ENCODE peak calls at places on chromosome 18, in four cellular contexts. Z is tibial nerve, M is PC-3, V is left lung. O is an unnamed sample.

GRCh38 chr18:50135903-50136302 is 59.0 kb downstream of the MYO5B start:
- DNase-seq in Z (no peak), M (no peak), V (no peak), O (no peak)

GRCh38 chr18:6807504-6808257 is 78.2 kb downstream of the ARHGAP28 start:
- DNase-seq in Z (no peak), M (peak), V (no peak), O (no peak)

GRCh38 chr18:59597049-59597448 is 100.2 kb downstream of the CCBE1 start:
- DNase-seq in Z (no peak), M (no peak), V (no peak), O (no peak)

GRCh38 chr18:34787931-34788532 is 77.9 kb downstream of the DTNA start:
- DNase-seq in Z (no peak), M (peak), V (no peak), O (no peak)

GRCh38 chr18:6940451-6940970 is 177.1 kb downstream of the LAMA1 start:
- DNase-seq in Z (no peak), M (no peak), V (no peak), O (no peak)

GRCh38 chr18:43789234-43790000 is 512.1 kb upstream of the SYT4 start:
- DNase-seq in Z (no peak), M (no peak), V (no peak), O (no peak)

GRCh38 chr18:40670991-40671390 is 1284.0 kb upstream of the PIK3C3 start:
- DNase-seq in Z (no peak), M (no peak), V (no peak), O (no peak)

GRCh38 chr18:46764586-46764985 is 7.7 kb upstream of the ST8SIA5 start:
- DNase-seq in Z (no peak), M (no peak), V (no peak), O (no peak)

GRCh38 chr18:55491606-55492005 is 96.4 kb downstream of the TCF4 start:
- DNase-seq in Z (no peak), M (no peak), V (no peak), O (no peak)

DNA sequence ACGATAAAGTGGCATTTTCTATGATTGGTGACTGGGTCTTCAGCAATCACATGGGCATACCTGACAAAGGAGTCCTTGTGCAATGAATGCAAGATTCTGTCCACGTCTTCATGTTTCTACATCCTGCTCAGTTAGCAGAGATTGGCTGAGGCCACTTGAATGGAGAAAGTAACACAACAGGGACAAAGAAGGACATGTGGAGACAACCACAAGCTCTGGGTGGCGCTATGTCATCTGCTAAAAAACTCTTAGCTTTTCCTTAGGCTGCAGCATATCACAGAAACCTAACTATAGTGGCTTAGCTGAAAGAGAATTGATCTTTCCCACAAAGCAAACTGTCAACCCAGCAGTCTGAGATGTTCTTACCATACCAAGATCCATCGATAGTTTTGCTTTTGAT is 1109.7 kb downstream of the SOCS6 start:
- DNase-seq in Z (no peak), M (peak), V (no peak), O (no peak)
- TF ChIP-seq CTCF in Z (peak), M (peak), V (no peak), O (no peak)

DNA sequence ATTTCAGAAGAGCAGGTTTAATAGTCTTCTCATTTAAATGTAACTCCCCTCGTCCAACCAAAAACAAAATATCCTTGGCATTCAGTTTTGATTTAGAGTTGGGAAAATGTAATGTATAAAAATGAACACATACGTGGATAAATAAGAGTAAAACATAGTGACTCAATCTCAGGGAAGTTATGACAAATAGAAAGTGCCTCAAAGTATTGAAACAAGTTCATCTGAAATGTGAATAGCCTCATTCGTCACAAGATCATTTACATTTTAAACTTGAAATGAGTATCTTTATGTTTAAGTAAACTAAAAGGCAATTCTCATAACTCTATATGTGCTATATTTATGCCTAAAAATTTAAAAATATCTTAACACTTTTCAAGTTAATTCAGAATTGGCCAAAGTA is 122.2 kb upstream of the SMAD7 start:
- DNase-seq in Z (no peak), M (no peak), V (no peak), O (no peak)
- H3K4me3 ChIP-seq in Z (no peak), M (no peak), V (no peak), O (no peak)

GRCh38 chr18:48573632-48574293 is 34.9 kb downstream of the CTIF start:
- DNase-seq in Z (no peak), M (no peak), V (no peak), O (no peak)

GRCh38 chr18:48570313-48570712 is 31.5 kb downstream of the CTIF start:
- DNase-seq in Z (no peak), M (no peak), V (no peak), O (no peak)

GRCh38 chr18:48571619-48572384 is 33.0 kb downstream of the CTIF start:
- DNase-seq in Z (no peak), M (no peak), V (no peak), O (no peak)

GRCh38 chr18:48574667-48575300 is 36.0 kb downstream of the CTIF start:
- DNase-seq in Z (no peak), M (no peak), V (no peak), O (no peak)

GRCh38 chr18:48572402-48573126 is 33.7 kb downstream of the CTIF start:
- DNase-seq in Z (no peak), M (no peak), V (no peak), O (no peak)
- H3K27ac ChIP-seq in Z (no peak), M (no peak), V (no peak), O (no peak)

DNA sequence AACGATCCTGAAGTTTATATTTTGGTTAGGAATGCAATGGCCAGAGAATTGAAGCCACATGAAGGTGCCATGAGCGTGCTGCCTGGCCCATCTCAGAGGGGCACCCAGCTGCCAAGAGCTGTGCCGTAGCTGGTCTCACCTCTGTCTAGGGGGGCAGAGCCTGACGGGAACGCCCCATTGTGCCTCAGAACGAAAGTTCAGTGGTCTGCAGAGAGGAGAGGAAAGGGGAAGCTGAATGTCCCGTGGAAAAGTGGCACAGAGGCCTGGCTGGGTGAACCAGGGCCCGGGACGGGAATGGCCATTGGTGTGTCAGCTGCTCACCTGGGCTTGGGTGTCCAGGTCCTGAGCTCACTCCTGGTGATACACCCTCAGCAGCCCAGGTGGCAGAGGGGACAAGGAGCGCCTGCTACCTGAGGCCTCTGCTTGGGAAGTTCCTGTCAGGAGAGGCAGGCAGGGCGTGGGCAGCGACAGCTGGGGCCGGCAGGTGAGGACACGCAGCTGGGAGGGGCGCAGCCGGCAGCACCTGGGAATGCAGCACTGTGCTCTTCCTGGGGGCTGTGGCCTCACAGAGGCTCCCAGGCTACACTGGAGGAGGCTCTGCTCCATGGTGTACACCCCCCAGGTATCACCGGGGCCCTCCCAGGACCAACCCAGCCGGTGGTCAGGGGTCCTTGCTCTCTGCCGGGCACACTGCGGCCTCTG is 67.3 kb downstream of the PARD6G start:
- DNase-seq in Z (no peak), M (no peak), V (no peak), O (no peak)
- TF ChIP-seq CTCF in Z (no peak), M (no peak), V (no peak), O (no peak)

DNA sequence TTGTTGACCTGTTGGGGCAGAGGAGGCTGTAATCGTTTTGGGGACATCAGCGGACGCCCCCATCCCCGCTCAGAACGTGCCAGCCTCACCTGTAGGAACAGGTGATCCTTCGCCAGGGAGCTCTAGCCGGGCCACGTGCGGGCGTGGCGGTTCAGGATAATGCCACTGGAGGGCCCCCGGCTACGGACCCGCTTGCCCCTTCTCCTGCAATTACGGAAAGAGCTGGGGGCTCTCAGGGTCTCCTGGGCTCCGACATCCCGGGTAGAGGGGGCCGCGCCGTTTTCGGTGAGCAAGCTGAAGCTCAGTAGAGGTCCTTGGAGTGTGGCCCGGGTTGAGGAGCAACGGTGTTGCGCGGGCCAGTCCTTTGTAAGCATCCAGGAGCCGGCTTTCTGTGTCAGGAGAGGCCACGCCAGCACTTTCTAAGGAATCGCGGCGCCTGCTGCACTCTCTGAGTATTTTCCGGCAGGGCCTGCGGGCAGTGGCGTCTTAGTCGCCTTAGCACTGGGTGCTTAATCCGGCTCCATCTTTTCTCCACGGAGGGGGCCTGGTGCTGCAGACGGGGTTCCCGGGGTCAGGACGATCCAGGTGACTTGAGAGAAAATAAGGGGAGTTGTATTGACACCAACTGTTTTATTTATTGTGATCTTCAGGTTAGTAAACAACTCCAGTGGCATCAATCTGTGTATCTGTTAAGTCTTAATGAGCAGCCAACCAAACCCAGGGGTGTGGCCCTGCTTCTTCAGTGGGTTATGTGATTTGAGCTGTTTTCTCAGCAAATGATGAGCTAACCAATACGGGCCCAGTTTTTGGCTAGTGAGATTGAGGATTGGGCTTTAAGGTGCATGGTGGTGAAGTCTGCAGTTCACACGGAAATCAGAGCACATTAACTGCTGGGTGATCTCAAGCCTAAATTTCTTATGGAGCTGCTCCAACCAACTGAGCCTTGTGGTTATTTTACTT is 1.9 kb downstream of the MTCL1 start:
- DNase-seq in Z (no peak), M (peak), V (peak), O (peak)
- H3K4me3 ChIP-seq in Z (peak), M (peak), V (peak), O (peak)

DNA sequence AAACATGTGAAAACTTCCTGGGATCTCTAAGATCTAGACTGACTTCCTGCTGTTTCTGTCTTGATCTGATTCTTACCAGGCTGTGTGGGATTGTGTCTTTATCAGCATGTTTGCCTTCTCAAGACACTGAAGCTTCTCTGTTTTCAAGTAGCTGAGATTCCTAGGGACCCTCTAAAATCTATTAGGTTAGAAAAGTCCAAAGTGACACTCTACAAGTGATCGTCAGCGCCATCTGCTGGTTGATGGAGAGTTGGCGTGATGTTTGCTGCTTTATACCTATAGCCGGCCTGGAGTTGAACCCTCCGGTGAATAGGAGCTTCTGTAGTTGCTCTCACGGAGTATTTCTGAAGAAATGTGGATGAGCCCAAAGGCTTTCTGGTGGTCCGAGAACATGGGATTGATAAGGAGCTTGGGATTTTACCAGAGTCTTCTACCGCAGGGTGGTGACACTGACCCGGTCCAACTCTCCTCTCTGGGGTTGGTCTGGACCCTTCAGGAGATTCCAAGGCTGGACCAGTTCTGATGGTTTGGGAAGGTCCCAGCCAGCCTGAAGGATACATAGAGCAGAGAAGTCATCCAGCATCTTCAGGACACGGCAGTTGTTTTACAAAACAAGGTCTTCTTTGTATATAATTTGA is 96.0 kb upstream of the TTC39C start:
- DNase-seq in Z (peak), M (peak), V (peak), O (peak)
- H3K27ac ChIP-seq in Z (no peak), M (no peak), V (no peak), O (no peak)

GRCh38 chr18:45733535-45733934 is 9.6 kb downstream of the SLC14A1 start:
- DNase-seq in Z (no peak), M (no peak), V (no peak), O (no peak)
- TF ChIP-seq CTCF in Z (no peak), M (no peak), V (no peak), O (no peak)

DNA sequence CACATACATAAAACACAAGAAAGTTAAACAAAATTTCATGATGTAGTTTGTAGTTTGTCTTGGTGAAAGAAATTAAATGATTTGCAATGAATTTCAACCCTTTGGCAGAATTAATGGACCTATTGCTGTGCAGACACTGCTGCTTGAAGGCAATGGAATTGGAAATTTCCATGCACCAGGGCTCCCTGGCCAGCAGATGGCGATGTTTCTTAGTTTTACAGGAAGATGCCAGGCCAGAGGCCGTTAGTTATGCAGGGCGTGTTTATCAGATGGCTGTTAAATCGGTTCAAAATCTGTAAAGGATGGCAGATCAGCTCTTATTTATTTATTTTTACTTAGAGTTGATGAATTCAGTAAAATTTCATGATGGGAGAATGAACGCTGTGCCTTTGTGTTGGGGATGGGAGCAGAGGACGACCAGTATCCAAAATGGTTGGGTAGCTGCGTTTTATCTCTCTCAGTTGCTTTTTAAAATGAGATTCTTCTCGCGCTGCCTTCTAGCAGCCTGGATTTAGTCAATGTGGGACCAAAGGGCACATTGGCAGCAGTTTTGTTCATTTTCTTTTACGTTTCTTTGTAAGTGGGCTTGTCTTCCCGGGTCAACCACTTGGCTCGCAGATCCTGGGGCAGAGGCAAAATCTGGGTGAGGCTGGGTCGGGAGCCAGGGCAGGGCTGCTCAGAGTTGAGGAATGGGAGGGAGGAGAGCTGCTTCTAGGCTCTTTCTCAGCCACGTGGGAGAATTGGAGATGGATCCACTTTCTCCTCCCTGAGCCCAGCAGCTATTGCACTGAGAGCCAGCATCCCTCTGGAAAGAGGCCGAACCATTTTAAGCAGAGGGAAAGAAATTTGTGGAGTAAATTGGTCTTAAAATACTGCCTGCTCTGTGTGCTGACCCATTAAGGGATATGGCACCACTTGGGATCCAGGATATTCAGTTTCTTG is 344.0 kb downstream of the PIK3C3 start:
- DNase-seq in Z (peak), M (peak), V (peak), O (peak)
- H3K4me3 ChIP-seq in Z (peak), M (no peak), V (no peak), O (peak)

DNA sequence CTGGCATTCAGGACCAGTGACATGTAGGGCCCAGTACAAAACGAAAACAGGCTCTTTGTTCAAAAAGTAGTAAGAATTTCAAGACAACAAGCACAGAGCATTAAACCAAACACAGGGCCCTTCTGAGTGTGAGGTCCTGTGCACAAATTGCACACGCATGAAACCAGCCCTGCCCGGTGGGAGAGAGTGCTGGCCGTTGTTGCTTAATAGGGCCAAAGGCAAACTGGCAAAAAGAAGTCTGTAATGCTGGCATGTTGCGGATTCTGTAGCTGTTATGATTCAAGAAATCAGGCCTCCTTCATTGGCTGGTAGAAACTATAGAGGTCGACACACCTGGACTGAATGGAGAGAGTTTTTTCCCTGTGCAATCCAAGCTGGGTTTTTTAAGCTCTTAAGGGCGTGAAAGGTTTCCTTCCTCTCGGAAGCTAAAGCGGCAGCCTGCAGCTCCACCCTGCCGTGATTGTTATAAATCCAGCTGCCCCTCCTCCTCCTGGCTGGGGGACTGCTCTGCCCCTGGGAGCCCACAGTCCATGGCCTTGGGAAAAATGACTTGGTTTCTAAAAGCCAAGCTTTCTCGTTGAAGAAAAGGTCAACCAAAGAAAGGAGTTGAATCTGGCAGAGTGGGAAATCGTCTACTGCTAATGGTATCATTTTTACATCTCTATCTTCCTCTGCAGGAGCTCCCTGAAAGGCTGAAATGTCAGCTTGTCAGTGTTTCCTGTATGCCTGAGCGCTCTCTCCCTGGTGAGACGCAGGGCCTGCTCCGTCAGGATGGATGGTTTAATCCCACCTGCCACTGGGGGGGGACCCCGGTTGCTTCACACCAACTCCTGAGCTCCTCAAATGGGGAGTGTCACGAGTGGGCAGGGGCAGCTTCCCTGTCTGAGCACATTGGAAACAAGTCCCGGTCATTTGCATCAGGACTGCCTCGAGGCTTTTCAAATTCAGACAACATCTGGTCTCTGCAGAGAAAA is 143.6 kb downstream of the ALPK2 start:
- DNase-seq in Z (no peak), M (no peak), V (no peak), O (peak)
- H3K27ac ChIP-seq in Z (no peak), M (no peak), V (no peak), O (no peak)

GRCh38 chr18:48230459-48231113 is 178.6 kb downstream of the ZBTB7C start:
- DNase-seq in Z (peak), M (peak), V (peak), O (peak)
- TF ChIP-seq CTCF in Z (peak), M (peak), V (peak), O (peak)